ENCODE peak calls at places on chromosomes 12 and 14, in seven cellular contexts. K is K562, B is H1, C is HCT116, W is SK-N-SH, N is HepG2, T is GM12878. R is an unnamed sample.

GRCh38 chr12:10214877-10215267 is 2.2 kb downstream of the GABARAPL1 start:
- DNase-seq in B (no peak), T (no peak), N (no peak), K (no peak), W (no peak), C (no peak), R (no peak)

GRCh38 chr12:47207005-47207717 is 127.4 kb upstream of the AMIGO2 start:
- DNase-seq in T (peak; percentile 66), W (no peak), C (no peak), B (peak; percentile 40), K (no peak), N (no peak), R (no peak)

GRCh38 chr14:94111276-94112095 is 950 bp downstream of the IFI27 start:
- DNase-seq in C (no peak), T (no peak), N (no peak), W (no peak), B (no peak), K (no peak), R (no peak)

GRCh38 chr12:50055831-50056628 is 1.4 kb upstream of the ASIC1 start:
- DNase-seq in C (peak; percentile 48), N (peak; percentile 30), W (peak; percentile 86), B (peak; percentile 82), K (peak; percentile 72), T (no peak), R (peak; percentile 89)

GRCh38 chr12:95674631-95675030 is 115.9 kb downstream of the NTN4 start:
- DNase-seq in N (peak; percentile 15), K (no peak), C (no peak), B (no peak), T (no peak), W (peak; percentile 75), R (peak; percentile 36)

GRCh38 chr12:73665193-73665592 is 872.4 kb upstream of the ATXN7L3B start:
- DNase-seq in W (no peak), K (no peak), T (no peak), C (no peak), B (no peak), N (no peak), R (no peak)

GRCh38 chr12:85277900-85278597 is 2.0 kb upstream of the ALX1 start:
- DNase-seq in T (no peak), W (no peak), B (no peak), K (no peak), N (no peak), C (no peak), R (no peak)

GRCh38 chr12:42987216-42987631 is 397.7 kb upstream of the PRICKLE1 start:
- DNase-seq in N (no peak), T (no peak), K (no peak), W (peak; percentile 55), B (no peak), C (no peak), R (no peak)

GRCh38 chr12:47835831-47836155 is 16.1 kb upstream of the HDAC7 start:
- DNase-seq in K (no peak), T (no peak), W (no peak), N (no peak), B (no peak), C (no peak), R (no peak)

GRCh38 chr12:5965950-5966383 is 20.9 kb upstream of the ANO2 start:
- DNase-seq in B (peak; percentile 81), N (peak; percentile 28), T (no peak), K (peak; percentile 50), C (peak; percentile 28), W (peak; percentile 80), R (no peak)

DNA sequence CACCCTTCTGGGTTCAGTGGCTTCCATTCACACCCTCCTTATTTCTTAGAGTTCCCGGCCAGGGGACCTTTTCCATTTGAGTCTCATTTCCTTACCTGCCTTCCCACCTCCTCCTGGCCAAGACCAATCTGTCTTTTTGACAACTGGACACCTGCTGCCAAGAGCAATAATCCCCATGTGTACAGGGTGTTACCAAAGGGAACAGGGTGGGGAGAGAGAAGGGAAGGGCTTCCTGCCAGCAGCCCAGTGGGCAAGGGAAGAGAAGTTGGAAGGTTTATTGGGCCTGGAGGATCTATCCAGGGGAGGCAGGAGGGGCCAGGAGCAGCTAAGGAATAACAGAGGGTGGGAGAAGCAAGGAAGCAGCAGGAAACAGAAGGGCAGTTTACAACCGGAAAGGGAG is 346.2 kb downstream of the C12orf75 start:
- DNase-seq in N (no peak), W (no peak), K (no peak), T (no peak), B (no peak), C (no peak), R (no peak)
- TF ChIP-seq JUND in N (no peak), W (no peak), K (no peak), T (no peak), B (no peak), C (no peak), R (no peak)

GRCh38 chr12:82896979-82897378 is 210.3 kb downstream of the TMTC2 start:
- DNase-seq in K (no peak), B (no peak), N (no peak), T (no peak), C (peak; percentile 8), W (no peak), R (peak; percentile 77)

GRCh38 chr12:82896286-82896685 is 209.6 kb downstream of the TMTC2 start:
- DNase-seq in T (no peak), K (no peak), C (no peak), B (no peak), N (no peak), W (no peak), R (no peak)
- TF ChIP-seq JUND in T (no peak), K (no peak), C (no peak), B (no peak), N (no peak), W (no peak), R (no peak)

DNA sequence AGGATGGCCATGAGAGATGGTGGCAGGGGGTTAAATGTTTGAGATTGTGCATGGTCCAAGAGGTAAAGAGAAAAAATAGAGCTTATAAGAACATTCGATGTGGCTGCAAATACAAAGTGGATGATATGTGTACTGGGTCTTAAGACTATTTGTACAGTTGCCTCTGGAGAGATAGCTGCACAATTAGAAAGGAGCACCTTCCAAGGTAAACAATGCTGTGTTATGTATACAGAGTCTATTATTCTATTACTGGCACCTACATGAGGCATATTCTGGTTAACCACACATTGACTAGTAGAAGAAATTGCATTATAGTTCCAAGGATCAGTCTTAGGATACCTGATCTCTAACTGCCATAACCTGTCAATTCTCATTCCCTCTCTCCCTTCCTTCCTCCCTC is 238.0 kb upstream of the FOXN3 start:
- DNase-seq in T (no peak), N (no peak), K (no peak), B (no peak), W (no peak), C (no peak), R (peak; percentile 58)
- TF ChIP-seq JUND in T (no peak), N (no peak), K (no peak), B (no peak), W (no peak), C (no peak), R (no peak)

DNA sequence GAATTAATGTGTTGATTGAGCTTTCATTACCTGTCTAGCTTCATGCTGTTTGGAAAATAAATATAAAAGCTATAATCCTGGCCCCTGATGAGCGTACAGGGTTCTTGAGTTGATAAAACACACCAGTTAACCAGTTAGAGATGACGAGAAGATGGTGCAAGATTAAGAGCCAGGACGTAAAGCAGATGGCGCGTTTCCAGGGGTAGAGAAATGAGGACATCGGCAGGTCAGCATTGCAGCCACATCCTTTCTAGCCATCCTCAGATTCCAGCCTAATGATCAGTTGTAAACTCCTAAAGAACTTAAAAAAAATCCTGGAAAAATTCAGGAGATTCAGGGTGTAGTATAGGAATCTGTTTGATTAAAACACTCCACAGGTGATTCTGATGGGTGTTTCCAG is 203.7 kb downstream of the CACNA1C start:
- DNase-seq in C (no peak), N (no peak), W (no peak), K (no peak), B (no peak), T (no peak), R (no peak)
- TF ChIP-seq JUND in C (no peak), N (no peak), W (no peak), K (no peak), B (no peak), T (no peak), R (no peak)

R was measured in T47D.